ENCODE peak calls at places on chromosomes 12 and 14, in nine cellular contexts. T is stimulated activated naive CD8-positive, alpha-beta T cell treated with anti-CD3 and anti-CD28 coated beads, Interleukin-15, Interleukin-2, amounts not matched to agents 100 U/mL and 50 U/mL, for 24 hours; C is H9; I is heart right ventricle; Y is naive thymus-derived CD4-positive, alpha-beta T cell; E is NCI-H774; F is psoas muscle; M is CD8-positive, alpha-beta T cell; V is fibroblast of the conjunctiva. S is an unnamed sample.

GRCh38 chr12:3281588-3282150 is 204.5 kb downstream of the TSPAN9 start:
- DNase-seq in T (no peak), C (no peak), I (peak), Y (no peak), E (no peak), F (no peak), M (no peak), V (no peak), S (no peak)

GRCh38 chr14:60723218-60724079 is 702 bp downstream of the SIX4 start:
- DNase-seq in T (peak), C (peak), I (peak), Y (peak), E (no peak), F (peak), M (peak), V (no peak), S (no peak)

GRCh38 chr14:72699852-72700257 is 194.0 kb downstream of the DPF3 start:
- DNase-seq in T (no peak), C (no peak), I (no peak), Y (no peak), E (no peak), F (peak), M (no peak), V (peak), S (peak)

GRCh38 chr12:26713885-26714383 is 119.1 kb downstream of the ITPR2 start:
- DNase-seq in T (no peak), C (no peak), I (no peak), Y (no peak), E (no peak), F (no peak), M (no peak), V (no peak), S (no peak)

GRCh38 chr14:92511472-92512247 is 1.9 kb upstream of the RIN3 start:
- DNase-seq in T (no peak), C (no peak), I (no peak), Y (no peak), E (no peak), F (no peak), M (no peak), V (peak), S (peak)

GRCh38 chr12:117084405-117085317 is 14.6 kb downstream of the TESC start:
- DNase-seq in T (no peak), C (no peak), I (no peak), Y (no peak), E (no peak), F (no peak), M (no peak), V (no peak), S (no peak)

GRCh38 chr12:66035289-66035961 is 95.1 kb downstream of the LLPH start:
- DNase-seq in T (no peak), C (no peak), I (no peak), Y (no peak), E (no peak), F (no peak), M (no peak), V (no peak), S (no peak)

GRCh38 chr14:36520601-36521525 is 831 bp upstream of the NKX2-1 start:
- DNase-seq in T (no peak), C (peak), I (no peak), Y (no peak), E (peak), F (no peak), M (no peak), V (no peak), S (no peak)

GRCh38 chr12:128853321-128854197 is at the start of gene GLT1D1:
- DNase-seq in T (peak), C (peak), I (no peak), Y (no peak), E (no peak), F (no peak), M (no peak), V (no peak), S (no peak)

GRCh38 chr14:72664651-72665050 is 229.2 kb downstream of the DPF3 start:
- DNase-seq in T (no peak), C (no peak), I (no peak), Y (no peak), E (no peak), F (no peak), M (no peak), V (no peak), S (no peak)

GRCh38 chr14:77041837-77042557 is 13.5 kb upstream of the IRF2BPL start:
- DNase-seq in T (no peak), C (no peak), I (no peak), Y (no peak), E (no peak), F (peak), M (no peak), V (peak), S (peak)

GRCh38 chr12:110012137-110012536 is 12.9 kb downstream of the ANKRD13A start:
- DNase-seq in T (peak), C (no peak), I (no peak), Y (no peak), E (no peak), F (no peak), M (no peak), V (no peak), S (no peak)

GRCh38 chr12:124562018-124562795 is 5.2 kb downstream of the NCOR2 start:
- DNase-seq in T (no peak), C (no peak), I (no peak), Y (no peak), E (no peak), F (no peak), M (no peak), V (no peak), S (no peak)

GRCh38 chr14:32400480-32400879 is 71.4 kb downstream of the AKAP6 start:
- DNase-seq in T (no peak), C (no peak), I (no peak), Y (no peak), E (no peak), F (no peak), M (no peak), V (no peak), S (no peak)

GRCh38 chr12:23221066-23221465 is 596.1 kb downstream of the ETNK1 start:
- DNase-seq in T (no peak), C (peak), I (no peak), Y (no peak), E (peak), F (no peak), M (no peak), V (no peak), S (no peak)

GRCh38 chr12:25645421-25645820 is 92.3 kb upstream of the LMNTD1 start:
- DNase-seq in T (no peak), C (no peak), I (no peak), Y (no peak), E (no peak), F (no peak), M (no peak), V (no peak), S (no peak)

GRCh38 chr12:2739069-2739468 is 55.7 kb upstream of the FKBP4 start:
- DNase-seq in T (no peak), C (no peak), I (no peak), Y (no peak), E (no peak), F (no peak), M (no peak), V (no peak), S (no peak)

GRCh38 chr14:73463411-73463810 is 5.1 kb upstream of the NUMB start:
- DNase-seq in T (peak), C (no peak), I (peak), Y (no peak), E (no peak), F (peak), M (no peak), V (peak), S (peak)

GRCh38 chr14:77258566-77258965 is 12.4 kb downstream of the NGB start:
- DNase-seq in T (no peak), C (no peak), I (no peak), Y (no peak), E (no peak), F (no peak), M (no peak), V (no peak), S (no peak)

GRCh38 chr14:97280526-97280925 is 483.3 kb downstream of the VRK1 start:
- DNase-seq in T (no peak), C (no peak), I (no peak), Y (no peak), E (no peak), F (no peak), M (no peak), V (no peak), S (no peak)

GRCh38 chr12:25730489-25731349 is 177.6 kb upstream of the LMNTD1 start:
- DNase-seq in T (no peak), C (no peak), I (no peak), Y (no peak), E (no peak), F (no peak), M (no peak), V (no peak), S (no peak)

GRCh38 chr12:121190523-121191031 is 19.4 kb upstream of the P2RX4 start:
- DNase-seq in T (no peak), C (no peak), I (no peak), Y (no peak), E (no peak), F (no peak), M (no peak), V (peak), S (peak)

GRCh38 chr12:11446372-11446771 is 51.0 kb upstream of the PRB2 start:
- DNase-seq in T (no peak), C (no peak), I (no peak), Y (no peak), E (no peak), F (no peak), M (no peak), V (no peak), S (no peak)

GRCh38 chr14:64663174-64663573 is 41.0 kb upstream of the PLEKHG3 start:
- DNase-seq in T (no peak), C (no peak), I (no peak), Y (no peak), E (peak), F (no peak), M (no peak), V (no peak), S (no peak)

GRCh38 chr14:99752486-99753121 is 40.6 kb upstream of the EML1 start:
- DNase-seq in T (no peak), C (no peak), I (no peak), Y (no peak), E (no peak), F (no peak), M (no peak), V (no peak), S (no peak)

GRCh38 chr14:36518031-36518585 is 1.9 kb downstream of the NKX2-1 start:
- DNase-seq in T (no peak), C (no peak), I (no peak), Y (no peak), E (peak), F (no peak), M (no peak), V (no peak), S (no peak)

GRCh38 chr14:25007832-25008231 is 42.1 kb downstream of the STXBP6 start:
- DNase-seq in T (no peak), C (no peak), I (no peak), Y (no peak), E (peak), F (no peak), M (no peak), V (no peak), S (no peak)

GRCh38 chr14:93898731-93899130 is 28.4 kb upstream of the FAM181A start:
- DNase-seq in T (no peak), C (no peak), I (no peak), Y (no peak), E (no peak), F (no peak), M (no peak), V (no peak), S (no peak)

GRCh38 chr14:30195946-30196345 is 268.3 kb upstream of the PRKD1 start:
- DNase-seq in T (no peak), C (no peak), I (no peak), Y (no peak), E (no peak), F (no peak), M (no peak), V (no peak), S (no peak)

GRCh38 chr14:55562135-55562534 is 17.9 kb upstream of the KTN1 start:
- DNase-seq in T (no peak), C (no peak), I (no peak), Y (no peak), E (no peak), F (no peak), M (no peak), V (no peak), S (no peak)

GRCh38 chr12:120962487-120963054 is 15.8 kb upstream of the HNF1A start:
- DNase-seq in T (peak), C (no peak), I (no peak), Y (no peak), E (no peak), F (no peak), M (no peak), V (no peak), S (no peak)

GRCh38 chr12:55822228-55822627 is 4.4 kb downstream of the ORMDL2 start:
- DNase-seq in T (no peak), C (no peak), I (no peak), Y (no peak), E (no peak), F (no peak), M (no peak), V (no peak), S (no peak)

GRCh38 chr14:100022772-100023451 is 42.3 kb upstream of the EVL start:
- DNase-seq in T (no peak), C (no peak), I (no peak), Y (no peak), E (no peak), F (peak), M (no peak), V (no peak), S (no peak)

GRCh38 chr12:49832836-49833421 is 4.7 kb upstream of the NCKAP5L start:
- DNase-seq in T (no peak), C (no peak), I (no peak), Y (no peak), E (no peak), F (no peak), M (no peak), V (peak), S (no peak)

S was measured in AG04450.